ENCODE peak calls at places on chromosomes 5 and 9, in ten cellular contexts. I, K, B, H, V, C, L, A, Y and T are unnamed samples.

GRCh38 chr5:7978991-7979390 is 110.0 kb downstream of the MTRR start:
- DNase-seq in V (no peak), I (no peak), L (no peak), B (no peak), C (no peak), K (no peak), H (no peak), Y (no peak), A (no peak), T (no peak)

GRCh38 chr9:84620338-84620737 is 49.2 kb upstream of the NTRK2 start:
- DNase-seq in Y (no peak), H (no peak), A (no peak), I (peak; percentile 9), C (no peak), L (no peak), K (no peak), V (no peak), B (no peak), T (no peak)

GRCh38 chr9:131276891-131277672 is 772 bp upstream of the FAM78A start:
- DNase-seq in A (peak; percentile 77), L (no peak), H (no peak), C (no peak), K (no peak), I (no peak), B (no peak), Y (no peak), V (no peak), T (no peak)

GRCh38 chr5:88158056-88158455 is 110.6 kb downstream of the TMEM161B start:
- DNase-seq in C (no peak), H (no peak), K (no peak), Y (no peak), L (no peak), B (no peak), V (no peak), A (no peak), I (no peak), T (no peak)

GRCh38 chr9:69229367-69229766 is 55.3 kb downstream of the TJP2 start:
- DNase-seq in V (no peak), L (no peak), K (peak; percentile 71), A (no peak), C (no peak), Y (no peak), H (no peak), I (no peak), B (no peak), T (no peak)

GRCh38 chr5:89930591-89931383 is 478.8 kb downstream of the CETN3 start:
- DNase-seq in V (no peak), I (no peak), B (no peak), C (no peak), L (peak; percentile 37), A (no peak), H (no peak), K (no peak), Y (no peak), T (no peak)

GRCh38 chr5:12460493-12461261 is 556.4 kb upstream of the CTNND2 start:
- DNase-seq in V (no peak), H (no peak), B (no peak), I (no peak), A (no peak), Y (no peak), L (no peak), K (no peak), C (no peak), T (no peak)

GRCh38 chr5:171155621-171156020 is 153.4 kb upstream of the TLX3 start:
- DNase-seq in B (no peak), Y (no peak), A (no peak), I (no peak), K (no peak), H (no peak), C (no peak), L (peak; percentile 38), V (no peak), T (no peak)

GRCh38 chr9:124190761-124191160 is 67.0 kb upstream of the NEK6 start:
- DNase-seq in L (no peak), V (no peak), Y (no peak), K (no peak), C (peak; percentile 35), I (no peak), B (peak; percentile 73), H (peak; percentile 82), A (no peak), T (no peak)

GRCh38 chr5:55899344-55899743 is 48.2 kb downstream of the IL31RA start:
- DNase-seq in L (peak; percentile 56), Y (no peak), H (no peak), B (no peak), K (no peak), I (no peak), V (no peak), C (no peak), A (no peak), T (no peak)

DNA sequence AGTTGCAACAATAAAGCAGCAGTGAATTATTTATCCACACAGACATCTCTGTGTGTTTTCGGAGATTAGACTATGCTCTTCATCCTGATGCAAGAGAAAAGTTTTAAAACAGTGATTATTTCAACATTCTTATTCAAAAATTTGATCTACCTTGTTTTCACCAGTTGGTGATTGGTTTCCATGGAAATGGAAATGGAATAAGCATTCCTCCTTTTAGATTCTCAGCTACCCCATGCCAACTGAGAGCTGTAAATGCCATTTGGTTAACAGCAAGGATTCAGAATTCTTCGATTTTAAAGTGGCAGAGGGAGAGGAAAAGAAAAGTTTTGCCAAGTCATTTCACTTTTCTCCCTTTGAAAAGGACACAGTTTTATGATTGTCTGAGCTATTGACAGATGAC is 154.7 kb downstream of the PCSK5 start:
- DNase-seq in I (no peak), L (no peak), C (no peak), H (no peak), A (no peak), B (no peak), Y (no peak), V (no peak), K (no peak), T (no peak)
- TF ChIP-seq POLR2A in I (no peak), L (no peak), C (no peak), H (no peak), A (no peak), B (no peak), Y (no peak), V (no peak), K (no peak), T (no peak)

DNA sequence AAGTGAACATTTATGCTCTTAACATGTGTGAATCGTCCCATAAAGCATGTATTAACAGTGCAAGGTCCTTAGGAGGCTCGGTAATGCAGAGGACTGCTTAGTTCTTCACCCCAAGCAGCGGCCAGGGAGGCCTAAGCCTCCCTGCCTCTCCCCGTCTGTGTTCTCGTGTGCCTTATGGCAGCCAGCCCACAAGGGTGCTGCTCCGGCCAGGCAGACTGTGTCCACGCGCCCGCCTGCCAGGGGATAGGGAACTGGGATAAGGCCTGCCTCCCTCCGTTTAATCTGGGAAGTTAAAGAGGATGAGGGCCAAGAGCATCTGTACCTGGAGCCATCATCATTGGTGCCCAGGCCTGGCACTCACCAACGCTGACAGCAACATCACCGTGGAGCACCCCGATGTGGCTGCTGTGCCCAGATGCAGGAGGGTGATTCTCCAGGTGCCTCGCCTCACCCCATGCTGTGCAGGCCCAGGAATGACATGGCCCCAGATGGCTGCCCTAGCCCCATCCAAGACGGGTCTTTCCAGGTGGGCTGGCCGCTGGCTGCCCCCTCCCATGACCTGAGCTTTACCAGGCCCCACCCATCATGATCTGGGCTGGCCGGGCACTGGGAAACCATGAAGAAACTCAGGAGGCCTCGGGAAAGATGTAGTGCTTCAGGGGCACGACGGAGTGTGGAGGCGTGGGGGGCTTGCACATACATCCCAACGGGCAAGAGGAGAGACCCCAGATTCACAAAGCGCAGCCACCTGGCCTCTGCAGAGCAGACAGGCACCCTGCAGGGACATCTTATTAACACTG is 35.6 kb upstream of the SUSD3 start:
- DNase-seq in L (no peak), B (no peak), I (no peak), H (no peak), A (no peak), K (no peak), C (no peak), V (no peak), Y (no peak), T (no peak)
- TF ChIP-seq POLR2A in L (no peak), B (no peak), I (no peak), H (no peak), A (no peak), K (no peak), C (no peak), V (no peak), Y (no peak), T (no peak)

DNA sequence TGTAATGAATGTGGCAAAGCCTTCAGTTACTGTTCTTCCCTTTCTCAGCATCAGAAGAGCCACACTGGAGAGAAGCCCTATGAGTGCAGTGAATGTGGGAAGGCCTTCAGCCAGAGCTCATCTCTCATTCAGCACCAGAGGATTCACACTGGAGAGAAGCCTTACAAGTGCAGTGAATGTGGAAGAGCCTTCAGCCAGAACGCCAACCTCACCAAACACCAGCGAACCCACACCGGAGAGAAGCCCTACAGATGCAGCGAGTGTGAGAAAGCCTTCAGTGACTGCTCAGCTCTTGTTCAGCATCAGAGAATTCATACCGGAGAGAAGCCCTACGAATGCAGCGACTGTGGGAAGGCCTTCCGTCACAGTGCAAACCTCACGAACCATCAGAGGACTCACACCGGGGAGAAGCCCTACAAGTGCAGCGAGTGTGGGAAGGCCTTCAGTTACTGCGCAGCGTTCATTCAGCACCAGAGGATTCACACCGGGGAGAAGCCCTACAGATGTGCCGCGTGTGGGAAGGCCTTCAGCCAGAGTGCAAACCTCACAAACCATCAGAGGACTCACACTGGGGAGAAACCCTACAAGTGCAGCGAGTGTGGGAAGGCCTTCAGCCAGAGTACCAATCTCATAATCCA is 6.8 kb downstream of the RPL12 start:
- DNase-seq in Y (no peak), B (no peak), I (no peak), C (no peak), V (no peak), K (no peak), A (peak; percentile 39), H (no peak), L (no peak), T (no peak)
- TF ChIP-seq POLR2A in Y (no peak), B (no peak), I (no peak), C (no peak), V (no peak), K (no peak), A (no peak), H (no peak), L (no peak), T (no peak)

GRCh38 chr9:72914750-72915149 is 38.1 kb downstream of the ALDH1A1 start:
- DNase-seq in I (no peak), C (no peak), L (no peak), V (no peak), Y (no peak), A (no peak), H (no peak), B (no peak), K (no peak), T (no peak)

GRCh38 chr9:72912476-72913381 is 40.1 kb downstream of the ALDH1A1 start:
- DNase-seq in V (no peak), C (no peak), L (no peak), Y (no peak), K (no peak), I (no peak), H (no peak), A (no peak), B (no peak), T (no peak)

GRCh38 chr9:72911816-72912215 is 41.0 kb downstream of the ALDH1A1 start:
- DNase-seq in A (no peak), Y (no peak), H (no peak), B (no peak), V (no peak), K (no peak), C (no peak), L (no peak), I (no peak), T (no peak)

GRCh38 chr9:72915659-72916058 is 37.2 kb downstream of the ALDH1A1 start:
- DNase-seq in V (no peak), B (no peak), I (no peak), A (no peak), L (no peak), H (no peak), Y (no peak), C (no peak), K (no peak), T (no peak)

GRCh38 chr9:72913382-72914009 is 39.4 kb downstream of the ALDH1A1 start:
- DNase-seq in H (no peak), B (no peak), C (no peak), A (no peak), L (no peak), K (no peak), Y (no peak), I (no peak), V (no peak), T (no peak)
- TF ChIP-seq POLR2A in H (no peak), B (no peak), C (no peak), A (no peak), L (no peak), K (no peak), Y (no peak), I (no peak), V (no peak), T (no peak)